ENCODE peak calls at places on chromosome 17, in six cellular contexts. P, V, K, B, U and G are unnamed samples.
A peak's percentile ranks its signal among the peaks of the same experiment; 100 is the strongest.

GRCh38 chr17:30950669-30951399 is 20.0 kb upstream of the RNF135 start:
- DNase-seq in U (peak; percentile 94), K (no peak), P (no peak), B (peak; percentile 87), V (no peak), G (no peak)

GRCh38 chr17:34755981-34756669 is 176.7 kb downstream of the TMEM132E start:
- DNase-seq in B (no peak), P (no peak), U (no peak), V (no peak), K (no peak), G (no peak)

GRCh38 chr17:38572665-38573365 is 32.9 kb downstream of the SRCIN1 start:
- DNase-seq in U (no peak), V (no peak), P (no peak), K (no peak), B (no peak), G (no peak)

GRCh38 chr17:36812762-36813161 is 124.5 kb upstream of the LHX1 start:
- DNase-seq in V (no peak), U (no peak), B (no peak), P (no peak), K (no peak), G (no peak)

GRCh38 chr17:46159686-46160085 is 33.5 kb downstream of the KANSL1 start:
- DNase-seq in V (no peak), B (peak; percentile 52), P (no peak), K (no peak), U (peak; percentile 31), G (no peak)

GRCh38 chr17:19641687-19642372 is 6.7 kb upstream of the ALDH3A2 start:
- DNase-seq in V (no peak), U (no peak), B (no peak), P (no peak), K (no peak), G (no peak)

GRCh38 chr17:43372273-43372911 is 26.4 kb upstream of the ARL4D start:
- DNase-seq in V (no peak), P (no peak), U (no peak), B (no peak), K (no peak), G (peak; percentile 44)

GRCh38 chr17:75873587-75874322 is 4.6 kb downstream of the TRIM47 start:
- DNase-seq in P (no peak), B (no peak), U (no peak), V (no peak), K (no peak), G (no peak)

GRCh38 chr17:37432671-37433070 is 26.0 kb downstream of the TADA2A start:
- DNase-seq in P (no peak), B (no peak), V (no peak), U (no peak), K (no peak), G (no peak)

GRCh38 chr17:42783062-42783777 is 2.8 kb downstream of the WNK4 start:
- DNase-seq in V (no peak), U (no peak), P (no peak), B (peak; percentile 76), K (no peak), G (no peak)

GRCh38 chr17:7307686-7308624 is 527 bp downstream of the EIF5A start:
- DNase-seq in U (peak; percentile 13), B (no peak), K (peak; percentile 44), V (no peak), P (peak; percentile 48), G (no peak)

GRCh38 chr17:40019140-40019991 is 4.1 kb downstream of the CSF3 start:
- DNase-seq in V (peak; percentile 52), K (no peak), B (peak; percentile 87), U (peak; percentile 47), P (no peak), G (no peak)

GRCh38 chr17:79183221-79184158 is 108.9 kb downstream of the ENGASE start:
- DNase-seq in V (no peak), P (no peak), K (no peak), B (no peak), U (no peak), G (no peak)

GRCh38 chr17:18038149-18038850 is 668 bp downstream of the ATPAF2 start:
- DNase-seq in V (no peak), U (no peak), B (peak; percentile 20), P (no peak), K (peak; percentile 5), G (no peak)

GRCh38 chr17:17354560-17355357 is 51.6 kb downstream of the NT5M start:
- DNase-seq in K (peak; percentile 69), U (no peak), B (peak; percentile 36), V (no peak), P (peak; percentile 69), G (peak; percentile 71)